ENCODE peak calls at places on chromosomes 6 and 20, in four cellular contexts. F is HS-5, E is HT-29, W is dorsolateral prefrontal cortex. O is an unnamed sample.

GRCh38 chr6:147530132-147531060 is 21.9 kb downstream of the SAMD5 start:
- DNase-seq in F (no peak), E (no peak), W (no peak), O (no peak)

GRCh38 chr6:168370310-168370991 is 50.9 kb upstream of the DACT2 start:
- DNase-seq in F (no peak), E (peak; percentile 68), W (peak; percentile 14), O (peak; percentile 73)

GRCh38 chr20:53413188-53413631 is 180.4 kb downstream of the ZNF217 start:
- DNase-seq in F (no peak), E (peak; percentile 91), W (no peak), O (no peak)

GRCh38 chr20:63100401-63100925 is 93.7 kb upstream of the BHLHE23 start:
- DNase-seq in F (no peak), E (no peak), W (no peak), O (no peak)

GRCh38 chr6:155782320-155782730 is 326.7 kb upstream of the NOX3 start:
- DNase-seq in F (peak; percentile 47), E (peak; percentile 95), W (no peak), O (no peak)

GRCh38 chr6:136014454-136015421 is 163.2 kb downstream of the PDE7B start:
- DNase-seq in F (peak; percentile 98), E (no peak), W (no peak), O (no peak)

GRCh38 chr6:193180-193579 is 99.1 kb upstream of the DUSP22 start:
- DNase-seq in F (no peak), E (no peak), W (no peak), O (no peak)

GRCh38 chr6:158999154-158999668 is 791 bp downstream of the RSPH3 start:
- DNase-seq in F (peak; percentile 22), E (peak; percentile 52), W (no peak), O (no peak)

GRCh38 chr6:121435444-121436069 is at the start of gene GJA1:
- DNase-seq in F (peak; percentile 60), E (no peak), W (no peak), O (no peak)

GRCh38 chr20:48697845-48698491 is 129.8 kb downstream of the PREX1 start:
- DNase-seq in F (peak; percentile 72), E (peak; percentile 98), W (no peak), O (peak; percentile 71)

GRCh38 chr20:37095108-37095608 is 639 bp downstream of the RBL1 start:
- DNase-seq in F (peak; percentile 53), E (peak; percentile 71), W (no peak), O (no peak)

GRCh38 chr6:15280023-15280422 is 34.2 kb downstream of the JARID2 start:
- DNase-seq in F (no peak), E (no peak), W (no peak), O (no peak)

GRCh38 chr20:36314734-36315544 is 8.8 kb downstream of the DLGAP4 start:
- DNase-seq in F (no peak), E (peak; percentile 26), W (no peak), O (no peak)

GRCh38 chr6:29992792-29993191 is 50.5 kb downstream of the HLA-A start:
- DNase-seq in F (peak; percentile 61), E (no peak), W (no peak), O (no peak)

GRCh38 chr6:112571486-112571885 is 224.4 kb downstream of the RFPL4B start:
- DNase-seq in F (no peak), E (no peak), W (no peak), O (peak; percentile 26)

GRCh38 chr6:30888472-30889137 is 4.3 kb downstream of the DDR1 start:
- DNase-seq in F (no peak), E (no peak), W (no peak), O (no peak)

GRCh38 chr6:113526553-113526952 is 330.6 kb upstream of the MARCKS start:
- DNase-seq in F (no peak), E (no peak), W (no peak), O (no peak)

GRCh38 chr20:9516658-9516987 is 2.2 kb downstream of the LAMP5 start:
- DNase-seq in F (no peak), E (no peak), W (no peak), O (no peak)

GRCh38 chr6:112752791-112753190 is 405.7 kb downstream of the RFPL4B start:
- DNase-seq in F (no peak), E (no peak), W (no peak), O (no peak)

GRCh38 chr6:149961728-149962425 is 1.9 kb upstream of the ULBP1 start:
- DNase-seq in F (no peak), E (peak; percentile 40), W (no peak), O (no peak)

GRCh38 chr6:30735668-30736314 is 6.7 kb downstream of the FLOT1 start:
- DNase-seq in F (no peak), E (no peak), W (no peak), O (no peak)

GRCh38 chr6:166586424-166587156 is at the start of gene RAMACL:
- DNase-seq in F (no peak), E (peak; percentile 51), W (peak; percentile 72), O (no peak)

GRCh38 chr6:139926711-139927110 is 552.3 kb upstream of the CITED2 start:
- DNase-seq in F (no peak), E (no peak), W (no peak), O (no peak)

GRCh38 chr6:53280207-53280606 is 68.5 kb downstream of the ELOVL5 start:
- DNase-seq in F (no peak), E (no peak), W (no peak), O (no peak)

GRCh38 chr6:26118999-26119398 is 31.8 kb downstream of the HFE start:
- DNase-seq in F (no peak), E (peak; percentile 59), W (no peak), O (no peak)

GRCh38 chr20:36957875-36958667 is 6.6 kb upstream of the SAMHD1 start:
- DNase-seq in F (no peak), E (no peak), W (no peak), O (no peak)

GRCh38 chr6:33822575-33823395 is 19.0 kb upstream of the MLN start:
- DNase-seq in F (no peak), E (peak; percentile 66), W (peak; percentile 37), O (no peak)

GRCh38 chr6:113616875-113617274 is 240.3 kb upstream of the MARCKS start:
- DNase-seq in F (no peak), E (no peak), W (no peak), O (no peak)

GRCh38 chr6:166589334-166589731 is 2.9 kb upstream of the RAMACL start:
- DNase-seq in F (no peak), E (no peak), W (no peak), O (no peak)

GRCh38 chr6:167758309-167759023 is 68.2 kb upstream of the AFDN start:
- DNase-seq in F (no peak), E (no peak), W (no peak), O (no peak)

GRCh38 chr6:15504581-15505350 is 158.1 kb downstream of the DTNBP1 start:
- DNase-seq in F (peak; percentile 74), E (peak; percentile 61), W (peak; percentile 35), O (peak; percentile 73)

O was measured in posterior cingulate gyrus.